ENCODE peak calls at places on chromosomes 13 and 19, in six cellular contexts. W, Y, Q, K, G and U are unnamed samples.

GRCh38 chr19:48874309-48875135 is 2.3 kb downstream of the PPP1R15A start:
- DNase-seq in K (no peak), W (no peak), Y (no peak), Q (no peak), G (peak; percentile 34), U (no peak)

GRCh38 chr13:92575782-92576181 is 650.8 kb upstream of the GPC6 start:
- DNase-seq in Y (no peak), G (no peak), W (no peak), K (no peak), Q (no peak), U (no peak)

GRCh38 chr13:113616991-113617749 is 32.6 kb downstream of the TFDP1 start:
- DNase-seq in W (no peak), Q (no peak), Y (no peak), K (no peak), G (no peak), U (no peak)

GRCh38 chr19:32404213-32404938 is 1.2 kb upstream of the DPY19L3 start:
- DNase-seq in W (no peak), Q (no peak), G (no peak), K (no peak), Y (no peak), U (no peak)

GRCh38 chr13:28754698-28755545 is 36.2 kb upstream of the SLC46A3 start:
- DNase-seq in Q (no peak), W (peak; percentile 57), Y (no peak), G (no peak), K (peak; percentile 36), U (no peak)

GRCh38 chr19:34832581-34833112 is 59.6 kb upstream of the ZNF599 start:
- DNase-seq in W (no peak), G (no peak), Y (no peak), K (no peak), Q (peak; percentile 19), U (no peak)

GRCh38 chr13:30027569-30028455 is 177.4 kb upstream of the UBL3 start:
- DNase-seq in W (no peak), K (no peak), Q (no peak), G (no peak), Y (no peak), U (no peak)

GRCh38 chr13:112905990-112906641 is 62.9 kb upstream of the MCF2L start:
- DNase-seq in K (no peak), W (peak; percentile 67), Y (peak; percentile 53), G (no peak), Q (no peak), U (peak; percentile 39)

GRCh38 chr13:35833571-35834305 is 297.4 kb downstream of the DCLK1 start:
- DNase-seq in K (no peak), Q (no peak), W (no peak), G (no peak), Y (no peak), U (no peak)

GRCh38 chr19:10418281-10419199 is 1.8 kb upstream of the PDE4A start:
- DNase-seq in Q (no peak), Y (no peak), G (no peak), W (peak; percentile 53), K (no peak), U (no peak)
- H3K4me1 ChIP-seq in Q (no peaks in the 10 kb centered on the region), Y (peaks cover 13% of the 10 kb centered on the region), G (peaks cover 61% of the 10 kb centered on the region), W (peaks cover 12% of the 10 kb centered on the region), K (peaks cover 45% of the 10 kb centered on the region), U (peaks cover 23% of the 10 kb centered on the region)

DNA sequence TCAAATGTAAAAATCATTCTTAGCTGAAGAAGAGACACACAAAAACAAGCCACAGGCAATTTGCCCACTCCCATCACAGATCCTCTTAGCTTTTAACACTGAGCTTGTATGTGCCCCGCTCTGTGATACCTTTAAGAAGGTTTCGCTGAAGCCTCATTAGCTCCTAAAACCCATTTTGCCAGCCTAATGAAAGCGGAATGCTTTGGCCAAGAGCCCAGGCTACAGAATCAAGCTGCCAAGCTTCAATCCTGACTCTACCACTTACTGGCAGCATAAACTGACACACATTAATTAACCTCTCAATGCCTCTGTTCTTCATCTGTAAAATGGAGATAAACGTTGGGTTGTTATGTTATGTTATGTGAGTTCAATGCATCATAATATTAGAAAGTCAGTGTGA is 10.5 kb downstream of the ZNF112 start:
- DNase-seq in W (no peak), K (no peak), G (no peak), Y (no peak), Q (no peak), U (no peak)
- H3K4me3 ChIP-seq in W (no peak overlapping the region), K (no peak overlapping the region), G (no peak overlapping the region), Y (no peak overlapping the region), Q (no peak overlapping the region), U (no peak overlapping the region)

DNA sequence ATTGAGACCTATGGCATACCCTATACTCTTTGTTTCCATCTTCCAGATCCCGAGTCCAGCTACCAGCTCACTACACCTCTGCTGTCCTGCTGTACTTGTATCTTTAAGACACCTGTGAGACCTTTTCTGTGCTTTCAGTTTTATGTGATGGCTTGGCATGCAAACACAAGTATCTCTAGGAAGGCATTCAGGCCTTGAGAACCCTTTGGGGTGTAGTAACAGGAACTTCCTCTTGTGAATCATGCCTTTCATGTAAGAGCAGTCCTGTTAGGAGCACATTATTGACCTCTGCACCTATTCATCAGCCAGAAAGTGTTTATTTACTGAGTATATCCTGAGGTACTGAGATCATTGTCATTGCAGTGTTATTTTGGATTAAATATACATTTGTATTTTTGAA is 87.0 kb upstream of the HTR2A start:
- DNase-seq in W (no peak), K (no peak), G (no peak), Y (no peak), Q (no peak), U (no peak)
- H3K4me1 ChIP-seq in W (no peaks in the 10 kb centered on the region), K (no peaks in the 10 kb centered on the region), G (no peaks in the 10 kb centered on the region), Y (no peaks in the 10 kb centered on the region), Q (no peaks in the 10 kb centered on the region), U (no peaks in the 10 kb centered on the region)

DNA sequence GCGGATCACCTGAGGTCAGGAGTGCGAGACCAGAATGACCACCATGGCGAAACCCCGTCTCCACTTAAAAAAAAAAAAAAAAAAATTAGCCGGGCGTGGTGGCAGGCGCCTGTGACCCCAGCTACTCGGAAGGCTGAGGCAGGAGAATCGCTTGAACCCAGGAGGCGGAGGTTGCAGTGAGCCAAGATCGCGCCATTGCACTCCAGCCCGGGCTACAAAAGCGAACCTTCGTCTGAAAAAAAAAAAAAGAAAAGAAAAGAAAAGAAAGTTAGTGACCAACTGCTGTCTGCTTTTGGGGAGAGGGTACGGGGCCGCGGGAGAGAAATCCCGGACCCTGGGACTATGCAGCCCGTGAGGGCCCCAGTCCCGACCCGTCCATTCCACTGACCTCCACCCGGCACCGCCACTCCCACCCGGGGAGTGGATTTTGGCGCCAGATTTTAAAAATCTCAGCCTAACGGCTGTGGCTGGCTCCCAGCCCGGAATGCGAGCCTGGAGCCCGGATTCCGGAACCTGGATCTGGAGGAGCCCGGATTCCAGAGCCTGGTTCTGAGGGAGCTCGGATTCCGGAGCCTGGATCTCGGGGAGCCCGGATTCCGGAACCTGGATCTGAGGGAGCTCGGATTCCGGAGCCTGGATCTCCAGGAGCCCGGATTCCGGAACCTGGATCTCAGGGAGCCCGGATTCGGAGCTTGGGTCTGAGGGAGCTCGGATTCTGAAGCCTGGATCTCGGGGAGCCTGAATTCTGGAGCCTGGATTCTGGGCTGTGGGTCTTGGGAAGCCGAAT is 6.1 kb upstream of the LMNB2 start:
- DNase-seq in Q (peak; percentile 91), Y (peak; percentile 83), G (no peak), W (peak; percentile 93), K (peak; percentile 90), U (no peak)
- H3K4me3 ChIP-seq in Q (peak overlapping the region; percentile 63), Y (peak overlapping the region; percentile 45), G (no peak overlapping the region), W (peak overlapping the region; percentile 59), K (peak overlapping the region; percentile 62), U (peak overlapping the region; percentile 51)

DNA sequence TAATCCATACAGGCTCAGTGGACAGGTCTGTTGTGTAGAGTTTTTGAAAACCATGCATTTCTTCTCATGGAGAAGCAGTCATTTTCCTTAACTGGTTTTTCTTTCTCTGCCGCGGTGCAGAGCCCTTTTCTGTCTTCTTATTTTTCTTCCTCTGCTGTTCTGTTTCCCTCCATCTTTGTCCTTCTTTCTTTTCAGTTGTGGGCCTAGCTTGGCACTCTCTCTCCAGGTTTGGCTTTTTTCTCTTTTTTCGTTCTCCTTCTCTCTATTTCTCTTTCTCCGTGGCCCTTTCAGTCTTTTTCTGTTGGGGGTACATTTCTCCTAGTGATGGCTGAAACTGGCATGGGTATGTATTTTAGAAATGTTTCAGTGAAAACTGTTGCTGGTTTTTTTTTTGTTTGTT is 24.1 kb downstream of the NFIX start:
- DNase-seq in W (no peak), K (no peak), Q (no peak), G (no peak), Y (no peak), U (no peak)
- H3K4me1 ChIP-seq in W (peaks cover 25% of the 10 kb centered on the region), K (peaks cover 100% of the 10 kb centered on the region), Q (peaks cover 65% of the 10 kb centered on the region), G (peaks cover 18% of the 10 kb centered on the region), Y (peaks cover 38% of the 10 kb centered on the region), U (peaks cover 57% of the 10 kb centered on the region)

DNA sequence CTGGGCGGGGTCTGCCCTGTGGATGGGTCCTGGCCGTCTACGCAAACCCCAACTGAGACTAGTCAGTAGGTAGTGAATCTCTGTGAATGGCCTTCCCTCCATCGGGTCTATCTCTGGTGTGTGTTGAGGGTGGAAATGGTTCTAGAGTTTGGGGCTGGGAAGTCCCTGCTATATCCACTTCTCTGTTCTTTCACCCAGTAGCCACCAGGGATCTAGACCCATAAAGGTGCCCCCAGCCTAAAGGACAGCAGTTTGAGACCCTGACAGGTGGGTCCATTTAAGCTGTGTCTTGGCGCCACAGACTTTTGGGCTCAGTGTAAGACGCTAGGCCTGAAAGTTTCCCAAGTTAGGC is 57.7 kb downstream of the ZNF568 start:
- DNase-seq in G (no peak), Q (no peak), Y (no peak), W (no peak), K (no peak), U (no peak)
- H3K4me3 ChIP-seq in G (peak overlapping the region; percentile 72), Q (peak overlapping the region; percentile 65), Y (peak overlapping the region; percentile 51), W (peak overlapping the region; percentile 79), K (peak overlapping the region; percentile 85), U (peak overlapping the region; percentile 55)

GRCh38 chr19:4504874-4505569 is 13.3 kb downstream of the PLIN4 start:
- DNase-seq in Y (no peak), G (no peak), W (no peak), K (no peak), Q (no peak), U (no peak)
- H3K4me1 ChIP-seq in Y (no peaks in the 10 kb centered on the region), G (no peaks in the 10 kb centered on the region), W (no peaks in the 10 kb centered on the region), K (peaks cover 40% of the 10 kb centered on the region), Q (peaks cover 28% of the 10 kb centered on the region), U (no peaks in the 10 kb centered on the region)

DNA sequence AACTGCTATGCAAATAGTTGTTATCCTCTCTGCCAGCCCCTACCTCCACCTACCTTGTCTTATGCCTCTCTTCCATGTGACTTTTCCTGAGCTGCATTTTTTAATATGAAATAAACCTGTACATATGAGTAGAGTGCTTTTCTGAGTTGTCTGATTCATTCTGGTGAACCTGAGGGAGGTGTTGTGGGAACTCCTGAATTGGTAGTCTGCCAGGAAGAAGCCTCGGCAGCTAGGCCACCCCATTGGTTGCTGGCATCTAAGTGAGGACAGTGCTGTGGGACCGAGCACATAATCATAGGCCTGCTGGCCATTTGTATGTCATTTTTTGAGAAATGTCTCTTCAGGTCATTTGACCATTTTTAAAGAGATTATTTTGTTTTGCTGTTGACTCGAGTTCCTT is 1146.8 kb downstream of the UQCRFS1 start:
- DNase-seq in Y (no peak), G (no peak), K (no peak), W (no peak), Q (no peak), U (no peak)
- H3K4me3 ChIP-seq in Y (no peak overlapping the region), G (no peak overlapping the region), K (no peak overlapping the region), W (no peak overlapping the region), Q (no peak overlapping the region), U (no peak overlapping the region)

DNA sequence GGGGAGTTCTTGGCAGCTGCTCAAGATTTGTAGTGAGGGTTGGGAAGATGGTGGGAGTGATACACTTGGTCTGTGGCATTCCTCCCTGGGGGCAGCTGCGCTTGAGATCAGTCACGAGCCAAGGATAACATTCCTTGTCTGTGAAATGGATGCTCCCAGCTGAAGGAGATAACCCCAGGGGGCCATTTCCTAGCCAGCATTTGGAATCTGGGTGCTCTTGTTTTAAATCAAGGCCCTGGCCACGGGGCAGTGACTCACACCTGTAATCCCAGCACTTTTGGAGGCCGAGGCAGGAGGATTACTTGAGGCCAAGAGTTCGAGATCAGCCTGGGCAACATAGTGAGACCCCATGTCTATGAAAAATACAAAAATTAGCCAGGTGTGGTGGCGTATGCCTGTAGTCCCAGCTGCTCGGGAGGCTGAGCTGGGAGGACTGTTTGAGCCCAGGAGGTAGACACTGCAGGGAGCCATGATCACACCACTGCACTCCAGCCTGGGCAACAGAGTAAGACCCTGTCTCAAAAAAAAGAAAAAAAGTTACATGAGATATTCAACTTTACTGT is 4.6 kb downstream of the PKN1 start:
- DNase-seq in Y (no peak), G (no peak), K (no peak), Q (no peak), W (no peak), U (no peak)
- H3K4me1 ChIP-seq in Y (peaks cover 5% of the 10 kb centered on the region), G (peaks cover 61% of the 10 kb centered on the region), K (peaks cover 86% of the 10 kb centered on the region), Q (peaks cover 27% of the 10 kb centered on the region), W (no peaks in the 10 kb centered on the region), U (peaks cover 15% of the 10 kb centered on the region)